ENCODE peak calls at places on chromosomes 3 and 15, in four cellular contexts. C is psoas muscle; U is CD4-positive, alpha-beta memory T cell; X is esophagus squamous epithelium. D is an unnamed sample.

GRCh38 chr3:9396301-9396631 is 1.1 kb upstream of the SETD5 start:
- DNase-seq in C (no peak), X (peak; percentile 84), U (peak; percentile 86), D (peak; percentile 82)

GRCh38 chr3:49806838-49807237 is 3.8 kb downstream of the INKA1 start:
- DNase-seq in U (no peak), X (no peak), C (no peak), D (no peak)

GRCh38 chr3:123271466-123272159 is 69.9 kb downstream of the SEC22A start:
- DNase-seq in C (no peak), U (no peak), X (no peak), D (no peak)

GRCh38 chr15:63857459-63857856 is 23.7 kb upstream of the HERC1 start:
- DNase-seq in X (no peak), U (no peak), C (no peak), D (no peak)

GRCh38 chr3:107429330-107430181 is 52.3 kb downstream of the CCDC54 start:
- DNase-seq in U (peak; percentile 61), X (peak; percentile 10), C (peak; percentile 79), D (peak; percentile 13)

GRCh38 chr15:71218272-71218805 is 103.1 kb downstream of the THSD4 start:
- DNase-seq in X (no peak), U (no peak), C (no peak), D (no peak)

GRCh38 chr15:33201376-33202189 is 7.1 kb upstream of the FMN1 start:
- DNase-seq in X (no peak), U (peak; percentile 38), C (peak; percentile 40), D (no peak)

GRCh38 chr3:190989213-190989612 is 126.7 kb upstream of the GMNC start:
- DNase-seq in U (no peak), X (no peak), C (no peak), D (no peak)

GRCh38 chr15:47366884-47367283 is 350.4 kb upstream of the SEMA6D start:
- DNase-seq in C (no peak), X (no peak), U (no peak), D (no peak)

GRCh38 chr15:88970232-88970631 is 57.1 kb upstream of the MFGE8 start:
- DNase-seq in C (no peak), X (no peak), U (no peak), D (no peak)

GRCh38 chr3:151047636-151048035 is 37.8 kb upstream of the MED12L start:
- DNase-seq in X (no peak), C (no peak), U (no peak), D (no peak)

GRCh38 chr3:13161021-13161759 is 88.0 kb upstream of the IQSEC1 start:
- DNase-seq in X (no peak), C (no peak), U (no peak), D (no peak)

GRCh38 chr15:66287461-66288055 is 5.8 kb upstream of the DIS3L start:
- DNase-seq in U (peak; percentile 30), X (no peak), C (no peak), D (no peak)

GRCh38 chr3:106208979-106209378 is 340.2 kb upstream of the CBLB start:
- DNase-seq in U (no peak), X (no peak), C (no peak), D (no peak)

GRCh38 chr15:66588537-66588936 is 22.7 kb upstream of the LCTL start:
- DNase-seq in C (no peak), X (no peak), U (no peak), D (no peak)

GRCh38 chr3:66812126-66812525 is 186.0 kb upstream of the KBTBD8 start:
- DNase-seq in C (no peak), U (no peak), X (no peak), D (no peak)

GRCh38 chr15:29103825-29104565 is 165.6 kb downstream of the NSMCE3 start:
- DNase-seq in X (no peak), C (peak; percentile 63), U (peak; percentile 47), D (no peak)

GRCh38 chr15:100602822-100603393 is 519 bp downstream of the ASB7 start:
- DNase-seq in X (no peak), C (no peak), U (peak; percentile 39), D (no peak)

GRCh38 chr3:10697918-10698317 is 118.1 kb upstream of the SLC6A11 start:
- DNase-seq in U (no peak), X (no peak), C (no peak), D (no peak)

GRCh38 chr3:46558184-46559029 is 7.7 kb downstream of the LRRC2 start:
- DNase-seq in C (peak; percentile 88), X (no peak), U (peak; percentile 73), D (peak; percentile 71)

GRCh38 chr15:87959658-87960057 is 296.9 kb downstream of the NTRK3 start:
- DNase-seq in U (no peak), X (no peak), C (no peak), D (no peak)

GRCh38 chr3:67082533-67083024 is 84.5 kb downstream of the KBTBD8 start:
- DNase-seq in U (no peak), C (no peak), X (no peak), D (no peak)

GRCh38 chr3:134244921-134245320 is 5.7 kb downstream of the RYK start:
- DNase-seq in U (no peak), C (no peak), X (no peak), D (no peak)

GRCh38 chr3:127011270-127011992 is 28.5 kb downstream of the PLXNA1 start:
- DNase-seq in C (peak; percentile 63), X (no peak), U (no peak), D (no peak)

GRCh38 chr3:177781686-177782161 is 584.4 kb upstream of the TBL1XR1 start:
- DNase-seq in U (no peak), C (peak; percentile 16), X (no peak), D (no peak)

GRCh38 chr15:22974745-22975144 is 5.4 kb downstream of the CYFIP1 start:
- DNase-seq in U (no peak), C (no peak), X (no peak), D (no peak)

GRCh38 chr3:10460951-10461563 is 44.3 kb downstream of the ATP2B2 start:
- DNase-seq in C (no peak), U (no peak), X (no peak), D (no peak)

GRCh38 chr3:13274125-13274873 is 145.8 kb downstream of the NUP210 start:
- DNase-seq in C (no peak), U (no peak), X (no peak), D (no peak)

GRCh38 chr3:157857461-157857860 is 248.8 kb downstream of the SHOX2 start:
- DNase-seq in X (no peak), U (no peak), C (no peak), D (no peak)

GRCh38 chr15:68517285-68517711 is 61.5 kb upstream of the CORO2B start:
- DNase-seq in C (no peak), X (no peak), U (no peak), D (no peak)

GRCh38 chr3:177177670-177178295 is 19.5 kb downstream of the TBL1XR1 start:
- DNase-seq in U (no peak), X (no peak), C (no peak), D (no peak)

GRCh38 chr15:64247906-64248541 is 85.2 kb upstream of the PPIB start:
- DNase-seq in X (no peak), C (no peak), U (peak; percentile 49), D (peak; percentile 6)

GRCh38 chr3:119524931-119525662 is 26.8 kb downstream of the TIMMDC1 start:
- DNase-seq in C (no peak), U (no peak), X (no peak), D (no peak)

GRCh38 chr3:132343018-132343612 is 25.9 kb downstream of the ACP3 start:
- DNase-seq in X (no peak), C (no peak), U (peak; percentile 22), D (no peak)

GRCh38 chr3:63193647-63194046 is 84.5 kb upstream of the SYNPR start:
- DNase-seq in X (no peak), U (no peak), C (no peak), D (no peak)

GRCh38 chr3:103184772-103185171 is 750.0 kb downstream of the ZPLD1 start:
- DNase-seq in X (no peak), C (no peak), U (no peak), D (no peak)

GRCh38 chr15:42903388-42904324 is 16.9 kb downstream of the TTBK2 start:
- DNase-seq in X (no peak), C (no peak), U (no peak), D (no peak)

GRCh38 chr15:41691471-41691870 is 31.3 kb downstream of the MGA start:
- DNase-seq in U (peak; percentile 7), X (no peak), C (no peak), D (no peak)

GRCh38 chr15:84992157-84992940 is 10.7 kb downstream of the PDE8A start:
- DNase-seq in U (no peak), C (no peak), X (no peak), D (no peak)

DNA sequence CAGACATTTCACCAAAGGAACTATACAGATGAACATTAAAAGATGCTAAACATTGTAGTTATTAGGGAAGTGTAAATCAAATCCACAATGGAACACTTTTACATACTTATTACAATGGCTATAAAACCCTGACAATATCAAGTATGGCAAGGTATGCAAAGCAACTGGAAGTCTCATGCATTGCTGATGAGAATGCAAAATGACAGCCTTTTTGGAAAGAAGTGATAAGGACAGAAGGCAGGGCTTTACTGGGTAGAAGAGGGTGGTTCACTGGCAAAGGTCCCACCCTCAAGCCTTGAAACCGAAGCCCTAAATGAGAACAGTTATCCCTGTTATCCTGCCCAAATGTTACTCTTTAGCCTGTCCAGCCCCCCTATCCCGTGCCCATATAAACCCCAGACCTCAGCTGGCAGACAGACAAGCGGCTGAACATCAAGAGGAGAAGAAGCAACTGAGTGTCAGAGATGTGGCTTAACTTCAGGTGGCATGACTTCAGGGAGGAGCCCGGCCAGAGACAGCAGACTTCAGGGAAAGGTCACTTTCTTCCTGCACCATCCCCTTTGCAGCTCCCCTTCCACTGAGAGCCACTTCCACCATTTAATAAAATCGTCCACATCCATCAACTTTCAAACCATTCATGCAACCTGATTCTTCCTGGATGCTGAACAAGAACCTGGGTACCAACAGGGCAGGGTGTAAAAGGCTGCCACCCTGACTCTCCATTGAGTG is 722 bp upstream of the GCSAM start:
- DNase-seq in X (no peak), U (no peak), C (no peak), D (no peak)
- H3K4me1 ChIP-seq in X (no peaks in the 10 kb centered on the region), U (peaks cover 90% of the 10 kb centered on the region), C (peaks cover 4% of the 10 kb centered on the region), D (peaks cover 62% of the 10 kb centered on the region)

DNA sequence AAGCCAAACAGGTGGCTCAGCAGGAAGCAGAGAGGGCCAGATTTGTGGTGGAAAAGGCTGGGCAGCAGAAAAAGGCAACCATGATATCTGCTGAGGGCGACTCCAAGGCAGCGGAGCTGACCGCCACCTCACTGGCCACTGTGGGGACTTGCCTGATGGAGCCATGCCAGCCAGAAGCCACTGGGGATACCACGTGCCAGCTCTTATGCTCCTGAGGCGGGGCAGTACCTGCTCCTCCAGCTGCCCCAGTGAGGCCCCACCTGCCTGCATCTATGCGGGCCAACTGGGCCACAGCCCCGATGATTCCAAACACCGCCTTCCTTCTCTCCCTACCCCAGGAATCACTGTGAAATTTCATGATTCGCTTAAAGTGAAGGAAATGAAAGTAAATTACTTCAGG is 22.9 kb upstream of the ARIH1 start:
- DNase-seq in X (no peak), C (no peak), U (no peak), D (no peak)
- H3K4me3 ChIP-seq in X (no peak overlapping the region), C (no peak overlapping the region), U (no peak overlapping the region), D (no peak overlapping the region)

DNA sequence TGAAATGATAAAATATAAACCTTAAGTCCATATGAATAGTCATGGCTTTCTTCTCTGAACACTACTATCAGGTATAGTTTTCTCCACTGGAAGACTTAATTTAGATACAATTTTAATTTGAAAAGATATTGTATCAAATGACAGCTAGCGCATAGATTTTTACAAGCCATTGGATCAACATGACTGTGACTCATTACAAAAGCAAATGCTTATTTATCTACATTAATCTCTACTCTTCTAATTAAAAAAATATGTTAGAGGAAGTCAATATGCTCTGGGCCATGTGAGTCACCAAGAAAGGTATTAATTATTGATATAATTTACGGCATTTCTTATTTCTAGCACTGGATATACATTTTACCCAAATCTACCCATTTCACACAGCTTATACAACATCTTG is 800.3 kb upstream of the GBE1 start:
- DNase-seq in C (no peak), X (no peak), U (no peak), D (no peak)
- H3K4me1 ChIP-seq in C (no peaks in the 10 kb centered on the region), X (no peaks in the 10 kb centered on the region), U (no peaks in the 10 kb centered on the region), D (no peaks in the 10 kb centered on the region)

GRCh38 chr15:34584321-34584668 is 844 bp upstream of the GOLGA8B start:
- DNase-seq in U (no peak), C (no peak), X (no peak), D (no peak)
- H3K4me3 ChIP-seq in U (peak overlapping the region; percentile 74), C (peak overlapping the region; percentile 71), X (peak overlapping the region; percentile 58), D (peak overlapping the region; percentile 84)

D was measured in effector memory CD4-positive, alpha-beta T cell.